ENCODE peak calls at places on chromosomes 6 and 20, in eight cellular contexts. E is fibroblast of lung, W is tibial artery, F is LoVo, J is progenitor cell of endocrine pancreas, A is activated T-cell treated with anti-CD3 and anti-CD28 coated beads for 1 hour, K is HT1080, Q is brain microvascular endothelial cell. V is an unnamed sample.

GRCh38 chr6:105482227-105482839 is 79.5 kb upstream of the PREP start:
- DNase-seq in Q (no peak), K (no peak), E (peak), W (no peak), A (no peak), F (no peak), J (no peak), V (no peak)

GRCh38 chr6:168737481-168737880 is 296.5 kb downstream of the SMOC2 start:
- DNase-seq in A (no peak), Q (no peak), K (peak), E (no peak), F (no peak), W (no peak), J (no peak), V (no peak)

GRCh38 chr20:53859684-53860083 is 210.7 kb downstream of the BCAS1 start:
- DNase-seq in J (no peak), W (peak), A (no peak), K (no peak), E (peak), F (no peak), Q (no peak), V (no peak)

GRCh38 chr6:151452750-151453427 is 963 bp upstream of the RMND1 start:
- DNase-seq in K (no peak), A (no peak), Q (no peak), J (no peak), W (peak), F (peak), E (peak), V (no peak)

GRCh38 chr6:105153676-105154075 is 26.1 kb downstream of the POPDC3 start:
- DNase-seq in A (no peak), Q (no peak), K (no peak), W (no peak), E (no peak), J (no peak), F (no peak), V (no peak)

GRCh38 chr6:105651969-105652368 is 249.1 kb upstream of the PREP start:
- DNase-seq in J (no peak), E (no peak), F (no peak), A (no peak), Q (no peak), W (no peak), K (no peak), V (no peak)

GRCh38 chr6:127516676-127517273 is 2.4 kb downstream of the MTCL3 start:
- DNase-seq in F (peak), Q (peak), W (no peak), E (peak), J (no peak), K (peak), A (peak), V (no peak)

GRCh38 chr6:25301358-25301757 is 22.2 kb downstream of the CARMIL1 start:
- DNase-seq in K (no peak), J (no peak), Q (no peak), W (no peak), F (no peak), A (no peak), E (no peak), V (no peak)

GRCh38 chr20:25750220-25750764 is 53.6 kb upstream of the ZNF337 start:
- DNase-seq in F (no peak), J (no peak), W (no peak), A (no peak), K (no peak), Q (no peak), E (no peak), V (no peak)

GRCh38 chr6:89438248-89438647 is 5.3 kb downstream of the ANKRD6 start:
- DNase-seq in A (no peak), J (no peak), K (no peak), W (no peak), E (no peak), Q (no peak), F (peak), V (no peak)

GRCh38 chr6:90669846-90670245 is 83.0 kb upstream of the MAP3K7 start:
- DNase-seq in W (no peak), Q (no peak), A (no peak), E (no peak), K (no peak), J (no peak), F (no peak), V (no peak)

V was measured in upper lobe of left lung.